ENCODE peak calls at places on chromosome 9, in five cellular contexts. J is Kasumi-1; T is left colon; O is stimulated activated CD4-positive, alpha-beta T cell treated with anti-CD3 and anti-CD28 coated beads, TNF-alpha, amount 100 ng/mL, for 4 hours; I is lower lobe of right lung. P is an unnamed sample.
A peak's percentile ranks its signal among the peaks of the same experiment; 100 is the strongest.

GRCh38 chr9:21919377-21920362 is 74.5 kb downstream of the CDKN2A start:
- DNase-seq in J (no peak), T (no peak), O (peak; percentile 7), I (no peak), P (no peak)

GRCh38 chr9:69671904-69672827 is at the start of gene APBA1:
- DNase-seq in J (peak; percentile 28), T (peak; percentile 47), O (peak; percentile 23), I (peak; percentile 73), P (no peak)

GRCh38 chr9:136979769-136980587 is 2.7 kb downstream of the PTGDS start:
- DNase-seq in J (no peak), T (no peak), O (no peak), I (no peak), P (no peak)

GRCh38 chr9:105346273-105346672 is 101.6 kb upstream of the FSD1L start:
- DNase-seq in J (no peak), T (no peak), O (no peak), I (no peak), P (no peak)

GRCh38 chr9:121350993-121351561 is 19.0 kb downstream of the STOM start:
- DNase-seq in J (no peak), T (peak; percentile 72), O (no peak), I (peak; percentile 59), P (no peak)

GRCh38 chr9:91161465-91162275 is 200.0 kb downstream of the AUH start:
- DNase-seq in J (no peak), T (no peak), O (no peak), I (no peak), P (no peak)

GRCh38 chr9:133509179-133510083 is 15.3 kb downstream of the MYMK start:
- DNase-seq in J (no peak), T (no peak), O (no peak), I (no peak), P (no peak)

GRCh38 chr9:121889990-121890563 is 203.0 kb downstream of the TTLL11 start:
- DNase-seq in J (no peak), T (no peak), O (no peak), I (no peak), P (no peak)

GRCh38 chr9:121073038-121073437 is 1.7 kb upstream of the CNTRL start:
- DNase-seq in J (peak; percentile 87), T (peak; percentile 32), O (no peak), I (peak; percentile 57), P (peak; percentile 65)

GRCh38 chr9:32940740-32941139 is 60.7 kb downstream of the APTX start:
- DNase-seq in J (no peak), T (no peak), O (no peak), I (no peak), P (no peak)

GRCh38 chr9:83620841-83621636 is 1.9 kb upstream of the IDNK start:
- DNase-seq in J (peak; percentile 58), T (no peak), O (no peak), I (no peak), P (peak; percentile 61)

GRCh38 chr9:130943226-130943625 is 4.2 kb upstream of the FIBCD1 start:
- DNase-seq in J (no peak), T (no peak), O (no peak), I (no peak), P (no peak)

GRCh38 chr9:128421474-128422010 is 885 bp downstream of the CERCAM start:
- DNase-seq in J (no peak), T (no peak), O (no peak), I (no peak), P (peak; percentile 79)

GRCh38 chr9:93820667-93821306 is 134.4 kb downstream of the BARX1 start:
- DNase-seq in J (no peak), T (no peak), O (no peak), I (no peak), P (peak; percentile 20)

GRCh38 chr9:22044583-22044982 is 35.5 kb upstream of the CDKN2B start:
- DNase-seq in J (no peak), T (no peak), O (no peak), I (no peak), P (no peak)

GRCh38 chr9:127803507-127804352 is 1.0 kb downstream of the FPGS start:
- DNase-seq in J (no peak), T (peak; percentile 66), O (no peak), I (peak; percentile 66), P (peak; percentile 38)

GRCh38 chr9:9108641-9109040 is 1309.1 kb upstream of the DMAC1 start:
- DNase-seq in J (no peak), T (no peak), O (no peak), I (no peak), P (no peak)

GRCh38 chr9:98775831-98776441 is 20.4 kb downstream of the ANKS6 start:
- DNase-seq in J (peak; percentile 68), T (no peak), O (no peak), I (no peak), P (peak; percentile 77)

GRCh38 chr9:365451-365850 is 150.8 kb downstream of the DOCK8 start:
- DNase-seq in J (no peak), T (no peak), O (no peak), I (no peak), P (no peak)

GRCh38 chr9:137280478-137281344 is 3.2 kb downstream of the TOR4A start:
- DNase-seq in J (no peak), T (no peak), O (no peak), I (peak; percentile 44), P (peak; percentile 55)

P was measured in NB4.